ENCODE peak calls at places on chromosomes 13 and 19, in nine cellular contexts. V, O, J, E, W, X, Q, K and N are unnamed samples.

GRCh38 chr19:19040417-19040816 is 7.0 kb downstream of the ARMC6 start:
- DNase-seq in V (no peak), O (no peak), J (no peak), E (no peak), W (no peak), X (no peak), Q (no peak), K (no peak), N (no peak)

GRCh38 chr13:107208889-107209288 is 641.0 kb upstream of the ARGLU1 start:
- DNase-seq in V (no peak), O (no peak), J (no peak), E (no peak), W (no peak), X (no peak), Q (no peak), K (no peak), N (no peak)

GRCh38 chr13:87680298-87680697 is 9.1 kb downstream of the SLITRK5 start:
- DNase-seq in V (no peak), O (no peak), J (no peak), E (no peak), W (no peak), X (no peak), Q (no peak), K (peak; percentile 76), N (no peak)

GRCh38 chr19:53463263-53463662 is 4.3 kb upstream of the ZNF813 start:
- DNase-seq in V (peak; percentile 98), O (no peak), J (no peak), E (no peak), W (no peak), X (no peak), Q (no peak), K (no peak), N (no peak)

GRCh38 chr19:29854033-29854432 is 42.2 kb downstream of the CCNE1 start:
- DNase-seq in V (no peak), O (no peak), J (no peak), E (no peak), W (no peak), X (no peak), Q (no peak), K (no peak), N (no peak)

GRCh38 chr19:5292843-5293606 is 47.6 kb downstream of the PTPRS start:
- DNase-seq in V (peak; percentile 88), O (no peak), J (no peak), E (peak; percentile 13), W (peak; percentile 41), X (peak; percentile 65), Q (no peak), K (peak; percentile 54), N (peak; percentile 36)

GRCh38 chr13:21033224-21033855 is 28.0 kb downstream of the LATS2 start:
- DNase-seq in V (no peak), O (no peak), J (no peak), E (no peak), W (no peak), X (no peak), Q (no peak), K (no peak), N (no peak)

GRCh38 chr13:47252627-47253026 is 355.8 kb upstream of the HTR2A start:
- DNase-seq in V (no peak), O (no peak), J (no peak), E (no peak), W (no peak), X (no peak), Q (no peak), K (no peak), N (no peak)

GRCh38 chr13:32530841-32531253 is 7.7 kb downstream of the N4BP2L2 start:
- DNase-seq in V (peak; percentile 1), O (no peak), J (no peak), E (no peak), W (no peak), X (no peak), Q (no peak), K (no peak), N (no peak)

GRCh38 chr19:19032420-19033175 is 719 bp downstream of the SUGP2 start:
- DNase-seq in V (peak; percentile 98), O (peak; percentile 17), J (peak; percentile 75), E (peak; percentile 74), W (no peak), X (no peak), Q (no peak), K (peak; percentile 65), N (peak; percentile 95)

GRCh38 chr19:27794444-27795042 is 1418.4 kb downstream of the UQCRFS1 start:
- DNase-seq in V (peak; percentile 69), O (no peak), J (no peak), E (no peak), W (no peak), X (no peak), Q (no peak), K (no peak), N (no peak)

GRCh38 chr13:22789027-22789593 is 391.7 kb upstream of the SGCG start:
- DNase-seq in V (peak; percentile 5), O (no peak), J (no peak), E (no peak), W (no peak), X (no peak), Q (no peak), K (no peak), N (no peak)

GRCh38 chr19:4768934-4769777 is 22.4 kb upstream of the FEM1A start:
- DNase-seq in V (peak; percentile 98), O (peak; percentile 85), J (peak; percentile 77), E (peak; percentile 8), W (peak; percentile 85), X (peak; percentile 52), Q (peak; percentile 59), K (peak; percentile 95), N (peak; percentile 93)

GRCh38 chr13:32883501-32883900 is 132.7 kb upstream of the KL start:
- DNase-seq in V (no peak), O (no peak), J (no peak), E (no peak), W (no peak), X (peak; percentile 78), Q (no peak), K (peak; percentile 42), N (no peak)

GRCh38 chr19:45097776-45098520 is 5.0 kb downstream of the PPP1R37 start:
- DNase-seq in V (no peak), O (no peak), J (no peak), E (peak; percentile 84), W (no peak), X (no peak), Q (no peak), K (no peak), N (no peak)

GRCh38 chr13:36787181-36787580 is 31.8 kb upstream of the RFXAP start:
- DNase-seq in V (no peak), O (no peak), J (no peak), E (no peak), W (no peak), X (no peak), Q (no peak), K (no peak), N (no peak)